ENCODE peak calls at places on chromosomes 4 and X, in nine cellular contexts. W is dorsolateral prefrontal cortex, S is MM.1S, F is AG04450, C is ascending aorta, I is IMR-90, H is astrocyte of the spinal cord, Q is cardiac muscle cell, L is HL-60. B is an unnamed sample.

GRCh38 chr4:57442834-57443291 is 332.7 kb upstream of the IGFBP7 start:
- DNase-seq in W (no peak), S (peak), F (no peak), C (no peak), I (peak), H (peak), Q (peak), L (no peak), B (peak)

GRCh38 chr4:26787461-26788340 is 72.9 kb upstream of the STIM2 start:
- DNase-seq in W (no peak), S (no peak), F (no peak), C (no peak), I (peak), H (peak), Q (peak), L (no peak), B (peak)

GRCh38 chrX:120111611-120112010 is 4.1 kb downstream of the RHOXF1 start:
- DNase-seq in W (no peak), S (no peak), F (no peak), C (no peak), I (no peak), H (no peak), Q (no peak), L (no peak), B (no peak)

GRCh38 chr4:105965183-105965800 is 70.0 kb downstream of the NPNT start:
- DNase-seq in W (no peak), S (no peak), F (no peak), C (no peak), I (no peak), H (no peak), Q (no peak), L (no peak), B (no peak)

GRCh38 chrX:115360220-115360781 is 70.8 kb downstream of the LUZP4 start:
- DNase-seq in W (no peak), S (no peak), F (no peak), C (no peak), I (no peak), H (no peak), Q (peak), L (no peak), B (no peak)

GRCh38 chrX:997631-998137 is 214.8 kb downstream of the CRLF2 start:
- DNase-seq in W (no peak), S (no peak), F (no peak), C (no peak), I (no peak), H (no peak), Q (no peak), L (no peak), B (peak)

GRCh38 chr4:67393007-67393406 is 152.3 kb downstream of the CENPC start:
- DNase-seq in W (no peak), S (no peak), F (no peak), C (no peak), I (no peak), H (no peak), Q (no peak), L (no peak), B (no peak)

GRCh38 chr4:106368678-106369077 is at the start of gene GIMD1:
- DNase-seq in W (no peak), S (no peak), F (no peak), C (no peak), I (no peak), H (no peak), Q (no peak), L (no peak), B (no peak)

GRCh38 chr4:105145913-105146285 is 777 bp upstream of the TET2 start:
- DNase-seq in W (peak), S (no peak), F (no peak), C (no peak), I (no peak), H (peak), Q (no peak), L (no peak), B (no peak)

GRCh38 chrX:38768079-38768478 is 33.2 kb upstream of the MID1IP1 start:
- DNase-seq in W (no peak), S (peak), F (peak), C (no peak), I (peak), H (peak), Q (peak), L (no peak), B (no peak)

GRCh38 chrX:35499071-35499862 is 298.9 kb upstream of the MAGEB16 start:
- DNase-seq in W (no peak), S (no peak), F (no peak), C (no peak), I (no peak), H (no peak), Q (no peak), L (no peak), B (no peak)

GRCh38 chr4:97142405-97142804 is 1000.9 kb downstream of the STPG2 start:
- DNase-seq in W (no peak), S (no peak), F (no peak), C (no peak), I (no peak), H (no peak), Q (no peak), L (no peak), B (no peak)

GRCh38 chrX:41238543-41238942 is 95.4 kb upstream of the DDX3X start:
- DNase-seq in W (no peak), S (no peak), F (no peak), C (no peak), I (peak), H (peak), Q (peak), L (no peak), B (no peak)

GRCh38 chrX:130295519-130296314 is 27.0 kb upstream of the ZNF280C start:
- DNase-seq in W (no peak), S (no peak), F (no peak), C (no peak), I (peak), H (no peak), Q (peak), L (no peak), B (no peak)

GRCh38 chrX:12174358-12174757 is 36.1 kb downstream of the FRMPD4 start:
- DNase-seq in W (no peak), S (no peak), F (no peak), C (no peak), I (peak), H (no peak), Q (no peak), L (no peak), B (no peak)

GRCh38 chrX:115940888-115941332 is 229.6 kb upstream of the AGTR2 start:
- DNase-seq in W (peak), S (peak), F (no peak), C (peak), I (peak), H (peak), Q (peak), L (no peak), B (peak)

GRCh38 chrX:134026732-134027311 is 41.4 kb upstream of the GPC3 start:
- DNase-seq in W (no peak), S (peak), F (no peak), C (peak), I (peak), H (peak), Q (peak), L (no peak), B (peak)

GRCh38 chrX:11478971-11479370 is 185.8 kb downstream of the AMELX start:
- DNase-seq in W (no peak), S (no peak), F (no peak), C (no peak), I (peak), H (peak), Q (no peak), L (no peak), B (no peak)

GRCh38 chr4:178556796-178557195 is 1114.6 kb upstream of the AGA start:
- DNase-seq in W (no peak), S (no peak), F (no peak), C (no peak), I (no peak), H (no peak), Q (no peak), L (no peak), B (no peak)

GRCh38 chr4:56049428-56050212 is 100.9 kb downstream of the CEP135 start:
- DNase-seq in W (peak), S (peak), F (no peak), C (no peak), I (no peak), H (peak), Q (peak), L (no peak), B (peak)

GRCh38 chr4:158172558-158173258 is at the start of gene GASK1B:
- DNase-seq in W (no peak), S (peak), F (peak), C (no peak), I (peak), H (peak), Q (peak), L (no peak), B (peak)

GRCh38 chr4:144465546-144465945 is 180.4 kb upstream of the HHIP start:
- DNase-seq in W (no peak), S (no peak), F (no peak), C (no peak), I (no peak), H (no peak), Q (no peak), L (no peak), B (no peak)

GRCh38 chr4:54961357-54961975 is 163.9 kb downstream of the KDR start:
- DNase-seq in W (no peak), S (peak), F (no peak), C (no peak), I (peak), H (peak), Q (peak), L (peak), B (peak)

GRCh38 chrX:118364261-118364660 is 18.4 kb downstream of the WDR44 start:
- DNase-seq in W (no peak), S (no peak), F (no peak), C (no peak), I (no peak), H (no peak), Q (no peak), L (no peak), B (no peak)

GRCh38 chr4:150938873-150939499 is 76.1 kb downstream of the LRBA start:
- DNase-seq in W (no peak), S (no peak), F (no peak), C (no peak), I (no peak), H (no peak), Q (no peak), L (no peak), B (no peak)

GRCh38 chrX:109742722-109743121 is 9.7 kb upstream of the ACSL4 start:
- DNase-seq in W (no peak), S (no peak), F (no peak), C (no peak), I (no peak), H (no peak), Q (peak), L (no peak), B (no peak)
- H3K4me3 ChIP-seq in W (no peak), S (no peak), F (no peak), C (no peak), I (no peak), H (no peak), Q (no peak), L (no peak), B (no peak)

DNA sequence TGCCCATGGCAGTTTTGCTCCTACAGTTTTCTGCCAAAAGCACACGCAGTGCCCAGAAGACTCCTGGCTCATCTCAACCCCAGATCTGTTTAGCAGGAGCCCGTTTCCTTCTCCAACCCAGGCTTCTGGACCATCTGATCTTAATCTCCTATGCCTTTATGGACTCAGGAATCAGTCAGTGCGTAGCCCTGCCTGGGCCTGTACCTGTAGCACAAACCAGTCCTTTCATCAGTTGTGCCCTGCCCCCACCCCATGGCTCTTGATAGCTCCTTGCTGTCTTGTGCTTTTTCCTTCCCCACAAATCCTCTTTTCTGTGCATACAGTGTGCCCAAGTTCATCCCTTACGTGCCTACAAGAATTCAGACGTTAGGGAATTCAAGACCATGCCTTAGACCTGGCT is 1.5 kb downstream of the ZNF718 start:
- DNase-seq in W (no peak), S (no peak), F (no peak), C (no peak), I (no peak), H (no peak), Q (no peak), L (no peak), B (no peak)
- H3K4me3 ChIP-seq in W (peak), S (no peak), F (peak), C (peak), I (peak), H (peak), Q (peak), L (peak), B (peak)

GRCh38 chr4:76688737-76689078 is 209.2 kb downstream of the SOWAHB start:
- DNase-seq in W (no peak), S (peak), F (no peak), C (no peak), I (peak), H (peak), Q (no peak), L (no peak), B (no peak)
- H3K4me3 ChIP-seq in W (peak), S (peak), F (peak), C (peak), I (peak), H (peak), Q (peak), L (no peak), B (peak)

GRCh38 chr4:2062168-2062807 is 3.2 kb downstream of the NAT8L start:
- DNase-seq in W (peak), S (no peak), F (no peak), C (no peak), I (no peak), H (no peak), Q (no peak), L (no peak), B (peak)

GRCh38 chr4:2059726-2060577 is 825 bp downstream of the NAT8L start:
- DNase-seq in W (peak), S (no peak), F (no peak), C (no peak), I (no peak), H (no peak), Q (no peak), L (no peak), B (peak)

GRCh38 chr4:2061208-2062131 is 2.3 kb downstream of the NAT8L start:
- DNase-seq in W (no peak), S (no peak), F (no peak), C (no peak), I (no peak), H (no peak), Q (no peak), L (no peak), B (no peak)

GRCh38 chr4:2059034-2059725 is at the start of gene NAT8L:
- DNase-seq in W (peak), S (no peak), F (no peak), C (no peak), I (no peak), H (no peak), Q (peak), L (no peak), B (peak)

DNA sequence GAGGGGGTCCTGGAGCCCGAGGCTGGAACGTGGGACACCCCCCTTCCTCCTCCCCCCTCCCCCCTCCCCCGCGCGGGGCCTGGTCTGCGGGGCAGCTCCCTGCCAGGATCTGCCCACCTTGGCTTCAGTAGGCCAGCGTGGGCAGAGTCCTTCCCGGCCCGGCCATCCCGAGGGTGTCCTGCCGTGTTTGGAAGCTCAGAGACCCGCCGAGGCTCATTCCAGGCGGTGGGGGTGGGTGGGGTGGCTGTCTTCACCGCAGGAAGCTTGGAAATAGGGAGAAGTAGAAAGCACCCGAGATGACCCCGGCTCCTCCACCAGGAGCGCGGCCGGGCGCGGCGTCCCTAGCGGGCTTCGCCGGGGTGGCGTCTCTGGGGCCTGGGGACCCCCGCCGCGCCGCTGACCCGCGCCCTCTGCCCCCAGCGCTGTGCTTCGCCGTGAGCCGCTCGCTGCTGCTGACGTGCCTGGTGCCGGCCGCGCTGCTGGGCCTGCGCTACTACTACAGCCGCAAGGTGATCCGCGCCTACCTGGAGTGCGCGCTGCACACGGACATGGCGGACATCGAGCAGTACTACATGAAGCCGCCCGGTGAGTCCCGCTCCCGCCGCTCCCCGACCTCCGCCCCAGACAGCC is 1.6 kb downstream of the NAT8L start:
- DNase-seq in W (peak), S (no peak), F (no peak), C (no peak), I (no peak), H (no peak), Q (no peak), L (no peak), B (peak)
- H3K4me3 ChIP-seq in W (peak), S (no peak), F (no peak), C (no peak), I (no peak), H (no peak), Q (peak), L (no peak), B (peak)

DNA sequence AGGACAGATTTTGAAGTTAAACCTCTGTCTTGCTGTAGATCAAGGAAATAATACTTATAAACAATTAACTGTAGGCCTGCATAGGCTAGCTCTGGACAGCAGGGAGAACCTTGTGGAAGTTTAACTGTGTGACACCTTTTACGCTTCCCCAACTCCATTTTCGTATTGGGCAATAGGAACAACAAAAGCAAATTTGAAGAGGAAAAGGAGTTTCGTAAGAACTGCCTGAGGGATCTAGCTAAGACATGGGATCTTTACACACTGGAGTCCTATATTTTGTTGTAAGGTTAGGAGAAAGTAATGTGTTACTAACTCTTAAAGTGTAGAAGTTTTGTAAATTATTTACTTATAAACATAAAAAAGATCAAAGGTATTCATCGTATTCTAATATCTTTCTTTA is 324.9 kb upstream of the CASK start:
- DNase-seq in W (no peak), S (no peak), F (no peak), C (no peak), I (no peak), H (no peak), Q (peak), L (peak), B (no peak)
- H3K4me3 ChIP-seq in W (no peak), S (no peak), F (no peak), C (no peak), I (no peak), H (no peak), Q (no peak), L (no peak), B (no peak)

GRCh38 chr4:74161676-74162450 is 3.9 kb downstream of the MTHFD2L start:
- DNase-seq in W (no peak), S (no peak), F (no peak), C (no peak), I (peak), H (peak), Q (peak), L (no peak), B (no peak)

GRCh38 chr4:74157743-74158560 is at the start of gene MTHFD2L:
- DNase-seq in W (peak), S (peak), F (peak), C (peak), I (peak), H (peak), Q (peak), L (peak), B (peak)

GRCh38 chr4:74157116-74157742 is 689 bp upstream of the MTHFD2L start:
- DNase-seq in W (no peak), S (no peak), F (no peak), C (no peak), I (peak), H (peak), Q (peak), L (no peak), B (no peak)

GRCh38 chr4:74158561-74159396 is 861 bp downstream of the MTHFD2L start:
- DNase-seq in W (no peak), S (no peak), F (no peak), C (no peak), I (peak), H (peak), Q (peak), L (no peak), B (no peak)

DNA sequence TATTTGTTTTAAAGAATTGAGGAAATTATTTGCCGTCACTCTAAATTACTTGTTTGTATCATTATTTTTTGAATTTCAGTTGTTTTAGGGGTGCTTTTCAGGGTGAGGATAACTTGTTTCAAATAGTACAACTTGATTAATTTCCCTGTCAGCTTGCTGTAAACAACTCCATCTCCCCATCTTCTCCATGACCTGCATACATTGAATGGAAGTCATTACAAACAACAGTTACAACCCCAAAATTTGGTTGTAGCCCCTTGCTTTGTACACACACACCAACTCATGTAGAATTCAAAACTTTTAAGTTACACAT is 1.4 kb downstream of the MTHFD2L start:
- DNase-seq in W (no peak), S (no peak), F (no peak), C (no peak), I (no peak), H (no peak), Q (no peak), L (no peak), B (no peak)
- H3K4me3 ChIP-seq in W (no peak), S (peak), F (no peak), C (peak), I (no peak), H (peak), Q (peak), L (peak), B (no peak)

DNA sequence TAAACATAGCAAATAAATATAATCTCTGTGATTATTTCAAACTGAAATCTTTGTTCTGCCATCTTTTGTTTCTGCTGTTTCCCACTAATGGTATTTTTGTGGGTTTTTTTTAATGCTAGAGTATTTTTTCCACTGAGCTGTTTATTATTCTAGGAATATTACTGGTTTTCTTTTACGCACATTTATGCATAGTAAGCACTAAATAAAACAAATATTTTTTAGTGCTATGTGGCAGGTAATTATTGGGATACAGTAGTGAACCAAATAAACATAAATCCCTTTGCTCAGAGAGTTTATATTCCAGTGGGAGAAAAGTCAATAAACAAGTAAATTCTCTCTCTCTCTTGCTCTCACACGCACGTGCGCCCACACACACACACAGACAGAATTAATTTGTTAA is 397.4 kb downstream of the PRDM5 start:
- DNase-seq in W (no peak), S (no peak), F (no peak), C (no peak), I (no peak), H (no peak), Q (no peak), L (no peak), B (no peak)
- H3K4me3 ChIP-seq in W (no peak), S (no peak), F (no peak), C (no peak), I (no peak), H (no peak), Q (no peak), L (no peak), B (no peak)

GRCh38 chr4:39181520-39181904 is 817 bp upstream of the WDR19 start:
- DNase-seq in W (no peak), S (peak), F (no peak), C (no peak), I (no peak), H (no peak), Q (no peak), L (no peak), B (no peak)
- H3K4me3 ChIP-seq in W (peak), S (peak), F (peak), C (peak), I (no peak), H (peak), Q (peak), L (peak), B (peak)